ENCODE peak calls at places on chromosomes 7 and 10, in five cellular contexts. F, T, A, P and E are unnamed samples.

GRCh38 chr7:130909881-130910672 is 176.1 kb upstream of the KLF14 start:
- DNase-seq in T (no peak), P (no peak), A (peak), F (no peak), E (peak)

GRCh38 chr10:11798862-11799735 is 24.1 kb upstream of the PROSER2 start:
- DNase-seq in F (no peak), A (peak), T (no peak), P (no peak), E (no peak)

GRCh38 chr7:92875719-92876118 is 39.3 kb upstream of the CDK6 start:
- DNase-seq in P (no peak), T (peak), F (no peak), A (no peak), E (no peak)

GRCh38 chr10:131204406-131205152 is 106.9 kb downstream of the TCERG1L start:
- DNase-seq in T (no peak), F (no peak), A (no peak), P (no peak), E (no peak)

GRCh38 chr10:77117501-77117900 is 520.1 kb downstream of the KCNMA1 start:
- DNase-seq in P (no peak), T (no peak), F (no peak), A (no peak), E (no peak)

GRCh38 chr10:239109-239508 is 103.9 kb downstream of the ZMYND11 start:
- DNase-seq in T (no peak), F (no peak), P (no peak), A (no peak), E (no peak)

GRCh38 chr7:141558544-141559183 is 7.5 kb downstream of the AGK start:
- DNase-seq in T (peak), F (no peak), P (no peak), A (peak), E (no peak)

GRCh38 chr7:156773966-156774365 is 119.0 kb downstream of the LMBR1 start:
- DNase-seq in A (no peak), T (no peak), F (no peak), P (no peak), E (no peak)

GRCh38 chr10:68043030-68043429 is 32.1 kb downstream of the HERC4 start:
- DNase-seq in A (no peak), F (no peak), P (peak), T (peak), E (no peak)